ENCODE peak calls at places on chromosome 17, in nine cellular contexts. R, V, C, B, K, S, M, P and Q are unnamed samples.

GRCh38 chr17:51731941-51732722 is 426.4 kb downstream of the CA10 start:
- DNase-seq in R (no peak), V (no peak), C (no peak), B (no peak), K (no peak), S (no peak), M (no peak), P (no peak), Q (no peak)

GRCh38 chr17:49227436-49228261 is 2.9 kb downstream of the PHOSPHO1 start:
- DNase-seq in R (no peak), V (peak; percentile 69), C (peak; percentile 69), B (peak; percentile 37), K (peak; percentile 64), S (peak; percentile 74), M (peak; percentile 83), P (no peak), Q (peak; percentile 94)

GRCh38 chr17:50938821-50939541 is 72.8 kb upstream of the TOB1 start:
- DNase-seq in R (no peak), V (no peak), C (no peak), B (no peak), K (peak; percentile 47), S (no peak), M (no peak), P (no peak), Q (peak; percentile 14)

GRCh38 chr17:8479431-8479947 is 43.8 kb downstream of the NDEL1 start:
- DNase-seq in R (no peak), V (no peak), C (no peak), B (peak; percentile 62), K (peak; percentile 89), S (no peak), M (no peak), P (no peak), Q (no peak)

GRCh38 chr17:1834378-1835149 is 4.8 kb downstream of the RPA1 start:
- DNase-seq in R (peak; percentile 96), V (no peak), C (no peak), B (no peak), K (no peak), S (no peak), M (no peak), P (no peak), Q (no peak)

GRCh38 chr17:55340171-55340570 is 75.4 kb downstream of the HLF start:
- DNase-seq in R (no peak), V (no peak), C (no peak), B (no peak), K (no peak), S (no peak), M (no peak), P (no peak), Q (no peak)

GRCh38 chr17:63798572-63799113 is 24.7 kb downstream of the DDX42 start:
- DNase-seq in R (no peak), V (no peak), C (no peak), B (no peak), K (peak; percentile 43), S (no peak), M (no peak), P (no peak), Q (no peak)

GRCh38 chr17:46810837-46811236 is 7.7 kb downstream of the WNT3 start:
- DNase-seq in R (no peak), V (no peak), C (no peak), B (no peak), K (no peak), S (no peak), M (no peak), P (no peak), Q (no peak)

GRCh38 chr17:72618018-72618509 is 474.4 kb downstream of the SLC39A11 start:
- DNase-seq in R (no peak), V (peak; percentile 92), C (peak; percentile 61), B (no peak), K (no peak), S (no peak), M (peak; percentile 48), P (no peak), Q (no peak)

GRCh38 chr17:38538906-38539305 is 66.8 kb downstream of the SRCIN1 start:
- DNase-seq in R (no peak), V (no peak), C (no peak), B (no peak), K (no peak), S (no peak), M (no peak), P (no peak), Q (no peak)

GRCh38 chr17:8185580-8186445 is 4.2 kb downstream of the BORCS6 start:
- DNase-seq in R (no peak), V (peak; percentile 65), C (peak; percentile 68), B (peak; percentile 56), K (peak; percentile 65), S (peak; percentile 82), M (peak; percentile 92), P (no peak), Q (no peak)

GRCh38 chr17:50565559-50566350 is 5.2 kb downstream of the CACNA1G start:
- DNase-seq in R (no peak), V (no peak), C (no peak), B (peak; percentile 38), K (peak; percentile 31), S (no peak), M (no peak), P (no peak), Q (no peak)

GRCh38 chr17:39186481-39187002 is 10.9 kb downstream of the CACNB1 start:
- DNase-seq in R (no peak), V (no peak), C (no peak), B (no peak), K (no peak), S (no peak), M (no peak), P (no peak), Q (no peak)

GRCh38 chr17:66900126-66901010 is 64.1 kb upstream of the CACNG4 start:
- DNase-seq in R (no peak), V (peak; percentile 33), C (peak; percentile 58), B (peak; percentile 50), K (peak; percentile 24), S (peak; percentile 38), M (no peak), P (no peak), Q (no peak)
- TF ChIP-seq CTCF in R (peak; percentile 20), V (peak; percentile 45), C (peak; percentile 27), B (peak; percentile 74), K (peak; percentile 34), S (no peak), M (no peak), P (peak; percentile 32), Q (peak; percentile 49)

GRCh38 chr17:19322861-19323260 is 39.7 kb downstream of the B9D1 start:
- DNase-seq in R (no peak), V (no peak), C (no peak), B (no peak), K (no peak), S (no peak), M (no peak), P (no peak), Q (no peak)

GRCh38 chr17:19319771-19320505 is 42.6 kb downstream of the B9D1 start:
- DNase-seq in R (no peak), V (no peak), C (no peak), B (no peak), K (no peak), S (no peak), M (no peak), P (no peak), Q (no peak)

GRCh38 chr17:19320876-19321275 is 41.6 kb downstream of the B9D1 start:
- DNase-seq in R (no peak), V (no peak), C (no peak), B (no peak), K (no peak), S (no peak), M (no peak), P (no peak), Q (no peak)

GRCh38 chr17:19322129-19322505 is 40.4 kb downstream of the B9D1 start:
- DNase-seq in R (no peak), V (no peak), C (no peak), B (no peak), K (no peak), S (no peak), M (no peak), P (no peak), Q (no peak)

DNA sequence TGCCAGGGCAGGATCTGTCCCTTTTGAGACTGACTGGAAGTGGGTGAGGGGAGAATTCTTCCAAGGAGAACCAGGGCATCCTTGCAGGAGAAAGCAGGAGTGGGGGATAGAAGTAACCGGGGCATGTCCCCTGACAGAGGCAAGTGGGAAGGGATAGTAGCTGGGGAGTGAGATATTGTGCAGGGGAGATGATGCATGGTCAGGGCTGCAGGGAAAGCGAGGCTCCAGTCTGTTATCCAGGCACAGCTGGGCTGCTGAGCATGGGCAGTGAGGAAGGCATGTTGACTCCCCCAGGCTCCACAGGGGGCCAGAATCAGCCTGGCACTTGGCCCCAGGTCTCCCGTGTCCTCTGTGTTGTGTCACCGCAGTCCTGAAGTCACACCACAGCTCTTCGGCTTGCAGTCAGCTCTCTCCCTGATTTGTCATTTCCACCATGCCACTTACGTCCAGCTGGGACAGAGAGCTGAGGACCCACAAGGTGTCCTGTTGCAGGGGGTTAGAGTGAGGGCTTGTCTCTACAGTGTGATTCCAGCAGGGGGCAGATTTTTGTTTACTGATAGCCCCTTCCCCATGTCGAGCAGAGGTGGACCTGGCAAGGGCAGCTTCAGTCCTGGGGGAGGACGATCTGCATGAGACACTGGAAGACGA is 40.9 kb downstream of the B9D1 start:
- DNase-seq in R (no peak), V (no peak), C (no peak), B (no peak), K (no peak), S (no peak), M (no peak), P (no peak), Q (no peak)
- TF ChIP-seq CTCF in R (no peak), V (peak; percentile 46), C (peak; percentile 14), B (peak; percentile 57), K (peak; percentile 21), S (no peak), M (no peak), P (peak; percentile 37), Q (no peak)

DNA sequence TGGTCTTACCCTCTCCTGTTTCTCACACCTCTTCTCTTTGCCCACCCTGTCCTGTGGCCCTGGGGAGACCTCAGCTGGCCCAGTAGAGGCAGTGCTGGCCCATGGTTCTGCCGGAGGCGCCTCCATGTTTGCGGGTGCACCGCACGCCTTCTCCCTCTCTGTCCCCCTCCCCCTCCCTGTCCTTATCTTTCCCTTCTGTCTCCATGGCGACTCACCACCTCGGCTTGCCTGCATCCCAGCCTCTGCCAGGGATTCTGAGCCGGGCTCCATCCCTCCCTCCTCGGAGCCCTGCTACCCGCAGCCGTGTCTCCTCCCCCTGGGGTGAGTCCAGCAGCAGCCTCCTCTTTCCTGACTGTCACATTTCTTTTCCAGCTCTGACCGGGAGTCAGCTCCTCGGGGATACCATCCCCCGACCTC is at the start of gene RNF112:
- DNase-seq in R (no peak), V (no peak), C (no peak), B (peak; percentile 45), K (peak; percentile 40), S (no peak), M (no peak), P (no peak), Q (no peak)
- TF ChIP-seq CTCF in R (no peak), V (peak; percentile 7), C (no peak), B (no peak), K (no peak), S (no peak), M (no peak), P (no peak), Q (no peak)

DNA sequence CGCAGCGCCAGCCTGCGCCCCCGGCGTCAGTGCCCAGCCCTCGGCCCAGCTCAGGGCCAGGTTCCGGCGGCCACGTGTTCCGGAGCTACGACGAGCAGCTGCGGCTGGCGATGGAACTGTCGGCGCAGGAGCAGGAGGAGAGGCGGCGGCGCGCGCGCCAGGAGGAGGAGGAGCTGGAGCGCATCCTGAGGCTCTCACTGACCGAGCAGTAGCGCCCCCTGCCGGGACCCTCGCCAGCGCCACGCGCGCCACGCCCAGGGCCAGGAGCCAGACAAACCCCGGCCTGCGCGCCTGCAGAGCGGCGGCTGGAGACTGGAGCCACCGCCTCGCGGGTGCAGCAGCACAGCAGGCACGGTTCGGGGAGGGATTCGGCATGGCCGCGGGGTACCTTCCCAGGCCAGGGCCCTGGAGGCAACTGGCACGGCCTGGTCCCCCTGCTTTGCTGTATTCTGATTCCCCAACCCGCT is 9.3 kb downstream of the CORO6 start:
- DNase-seq in R (no peak), V (peak; percentile 77), C (peak; percentile 92), B (no peak), K (peak; percentile 86), S (no peak), M (peak; percentile 92), P (no peak), Q (no peak)
- TF ChIP-seq CTCF in R (peak; percentile 77), V (peak; percentile 94), C (peak; percentile 57), B (peak; percentile 81), K (peak; percentile 49), S (no peak), M (peak; percentile 90), P (peak; percentile 77), Q (no peak)